ENCODE peak calls at places on chromosomes 1 and 21, in seven cellular contexts. One of them, this sample, is unnamed.

GRCh38 chr1:201946224-201946908 is at the start of gene LMOD1:
- DNase-seq in foreskin fibroblast: peak
- DNase-seq in CD4-positive, CD25-positive, alpha-beta regulatory T cell: no peak
- DNase-seq in OCI-M1: peak
- DNase-seq in progenitor cell of endocrine pancreas: peak
- DNase-seq in activated naive CD4-positive, alpha-beta T cell: no peak
- DNase-seq in lung microvascular endothelial cell: peak
- DNase-seq in this sample: peak

GRCh38 chr1:51237714-51238403 is 1.8 kb downstream of the RNF11 start:
- DNase-seq in progenitor cell of endocrine pancreas: no peak
- DNase-seq in lung microvascular endothelial cell: peak
- DNase-seq in activated naive CD4-positive, alpha-beta T cell: no peak
- DNase-seq in foreskin fibroblast: no peak
- DNase-seq in CD4-positive, CD25-positive, alpha-beta regulatory T cell: no peak
- DNase-seq in OCI-M1: peak
- DNase-seq in this sample: no peak

GRCh38 chr21:45994086-45994661 is 12.6 kb downstream of the COL6A1 start:
- DNase-seq in lung microvascular endothelial cell: no peak
- DNase-seq in CD4-positive, CD25-positive, alpha-beta regulatory T cell: peak
- DNase-seq in OCI-M1: no peak
- DNase-seq in activated naive CD4-positive, alpha-beta T cell: no peak
- DNase-seq in progenitor cell of endocrine pancreas: no peak
- DNase-seq in foreskin fibroblast: no peak
- DNase-seq in this sample: no peak

GRCh38 chr1:44719318-44719717 is 11.7 kb downstream of the RNU5D-1 start:
- DNase-seq in activated naive CD4-positive, alpha-beta T cell: no peak
- DNase-seq in foreskin fibroblast: no peak
- DNase-seq in progenitor cell of endocrine pancreas: no peak
- DNase-seq in OCI-M1: no peak
- DNase-seq in lung microvascular endothelial cell: no peak
- DNase-seq in CD4-positive, CD25-positive, alpha-beta regulatory T cell: no peak
- DNase-seq in this sample: no peak

GRCh38 chr21:42474043-42474831 is 21.8 kb downstream of the RSPH1 start:
- DNase-seq in progenitor cell of endocrine pancreas: no peak
- DNase-seq in OCI-M1: peak
- DNase-seq in CD4-positive, CD25-positive, alpha-beta regulatory T cell: no peak
- DNase-seq in activated naive CD4-positive, alpha-beta T cell: no peak
- DNase-seq in foreskin fibroblast: no peak
- DNase-seq in lung microvascular endothelial cell: peak
- DNase-seq in this sample: no peak

GRCh38 chr1:75233302-75233929 is 99.2 kb downstream of the LHX8 start:
- DNase-seq in CD4-positive, CD25-positive, alpha-beta regulatory T cell: no peak
- DNase-seq in OCI-M1: peak
- DNase-seq in foreskin fibroblast: no peak
- DNase-seq in progenitor cell of endocrine pancreas: no peak
- DNase-seq in lung microvascular endothelial cell: peak
- DNase-seq in activated naive CD4-positive, alpha-beta T cell: no peak
- DNase-seq in this sample: no peak

GRCh38 chr1:165114022-165114888 is 242.3 kb downstream of the LMX1A start:
- DNase-seq in progenitor cell of endocrine pancreas: peak
- DNase-seq in CD4-positive, CD25-positive, alpha-beta regulatory T cell: no peak
- DNase-seq in OCI-M1: peak
- DNase-seq in lung microvascular endothelial cell: peak
- DNase-seq in foreskin fibroblast: peak
- DNase-seq in activated naive CD4-positive, alpha-beta T cell: no peak
- DNase-seq in this sample: no peak

GRCh38 chr1:47714368-47714767 is 276.5 kb downstream of the FOXD2 start:
- DNase-seq in activated naive CD4-positive, alpha-beta T cell: no peak
- DNase-seq in OCI-M1: no peak
- DNase-seq in CD4-positive, CD25-positive, alpha-beta regulatory T cell: no peak
- DNase-seq in progenitor cell of endocrine pancreas: no peak
- DNase-seq in lung microvascular endothelial cell: no peak
- DNase-seq in foreskin fibroblast: no peak
- DNase-seq in this sample: no peak

GRCh38 chr1:19010995-19011696 is 54.7 kb upstream of the IFFO2 start:
- DNase-seq in CD4-positive, CD25-positive, alpha-beta regulatory T cell: no peak
- DNase-seq in foreskin fibroblast: peak
- DNase-seq in activated naive CD4-positive, alpha-beta T cell: peak
- DNase-seq in lung microvascular endothelial cell: peak
- DNase-seq in progenitor cell of endocrine pancreas: no peak
- DNase-seq in OCI-M1: peak
- DNase-seq in this sample: peak

GRCh38 chr1:88890790-88891317 is 513 bp downstream of the GTF2B start:
- DNase-seq in lung microvascular endothelial cell: peak
- DNase-seq in foreskin fibroblast: no peak
- DNase-seq in OCI-M1: peak
- DNase-seq in progenitor cell of endocrine pancreas: peak
- DNase-seq in activated naive CD4-positive, alpha-beta T cell: no peak
- DNase-seq in CD4-positive, CD25-positive, alpha-beta regulatory T cell: peak
- DNase-seq in this sample: no peak

GRCh38 chr21:37005548-37006242 is 807 bp upstream of the RIPPLY3 start:
- DNase-seq in foreskin fibroblast: no peak
- DNase-seq in OCI-M1: no peak
- DNase-seq in lung microvascular endothelial cell: no peak
- DNase-seq in CD4-positive, CD25-positive, alpha-beta regulatory T cell: no peak
- DNase-seq in activated naive CD4-positive, alpha-beta T cell: no peak
- DNase-seq in progenitor cell of endocrine pancreas: no peak
- DNase-seq in this sample: no peak

GRCh38 chr21:37561941-37562919 is 195.7 kb downstream of the DYRK1A start:
- DNase-seq in OCI-M1: peak
- DNase-seq in CD4-positive, CD25-positive, alpha-beta regulatory T cell: no peak
- DNase-seq in progenitor cell of endocrine pancreas: no peak
- DNase-seq in foreskin fibroblast: no peak
- DNase-seq in lung microvascular endothelial cell: no peak
- DNase-seq in activated naive CD4-positive, alpha-beta T cell: no peak
- DNase-seq in this sample: no peak

GRCh38 chr1:30663596-30664091 is 59.7 kb downstream of the MATN1 start:
- DNase-seq in CD4-positive, CD25-positive, alpha-beta regulatory T cell: no peak
- DNase-seq in foreskin fibroblast: no peak
- DNase-seq in lung microvascular endothelial cell: no peak
- DNase-seq in OCI-M1: no peak
- DNase-seq in progenitor cell of endocrine pancreas: no peak
- DNase-seq in activated naive CD4-positive, alpha-beta T cell: no peak
- DNase-seq in this sample: no peak

GRCh38 chr1:221908573-221908972 is 166.7 kb upstream of the DUSP10 start:
- DNase-seq in progenitor cell of endocrine pancreas: no peak
- DNase-seq in CD4-positive, CD25-positive, alpha-beta regulatory T cell: no peak
- DNase-seq in OCI-M1: no peak
- DNase-seq in foreskin fibroblast: no peak
- DNase-seq in activated naive CD4-positive, alpha-beta T cell: no peak
- DNase-seq in lung microvascular endothelial cell: no peak
- DNase-seq in this sample: no peak

GRCh38 chr1:182394055-182394775 is 2.6 kb upstream of the GLUL start:
- DNase-seq in activated naive CD4-positive, alpha-beta T cell: no peak
- DNase-seq in lung microvascular endothelial cell: no peak
- DNase-seq in CD4-positive, CD25-positive, alpha-beta regulatory T cell: no peak
- DNase-seq in OCI-M1: peak
- DNase-seq in foreskin fibroblast: no peak
- DNase-seq in progenitor cell of endocrine pancreas: no peak
- DNase-seq in this sample: no peak

GRCh38 chr1:65108025-65108692 is 39.8 kb upstream of the AK4 start:
- DNase-seq in CD4-positive, CD25-positive, alpha-beta regulatory T cell: no peak
- DNase-seq in activated naive CD4-positive, alpha-beta T cell: no peak
- DNase-seq in progenitor cell of endocrine pancreas: no peak
- DNase-seq in OCI-M1: no peak
- DNase-seq in foreskin fibroblast: no peak
- DNase-seq in lung microvascular endothelial cell: no peak
- DNase-seq in this sample: no peak

GRCh38 chr1:243286409-243287127 is 30.7 kb downstream of the SDCCAG8 start:
- DNase-seq in progenitor cell of endocrine pancreas: no peak
- DNase-seq in foreskin fibroblast: peak
- DNase-seq in CD4-positive, CD25-positive, alpha-beta regulatory T cell: no peak
- DNase-seq in lung microvascular endothelial cell: peak
- DNase-seq in activated naive CD4-positive, alpha-beta T cell: no peak
- DNase-seq in OCI-M1: peak
- DNase-seq in this sample: no peak

GRCh38 chr1:162984699-162985098 is 84.5 kb upstream of the RGS4 start:
- DNase-seq in foreskin fibroblast: peak
- DNase-seq in progenitor cell of endocrine pancreas: no peak
- DNase-seq in activated naive CD4-positive, alpha-beta T cell: no peak
- DNase-seq in OCI-M1: no peak
- DNase-seq in CD4-positive, CD25-positive, alpha-beta regulatory T cell: no peak
- DNase-seq in lung microvascular endothelial cell: peak
- DNase-seq in this sample: peak

GRCh38 chr21:34671891-34672290 is 3.1 kb downstream of the CLIC6 start:
- DNase-seq in progenitor cell of endocrine pancreas: no peak
- DNase-seq in foreskin fibroblast: no peak
- DNase-seq in CD4-positive, CD25-positive, alpha-beta regulatory T cell: no peak
- DNase-seq in activated naive CD4-positive, alpha-beta T cell: no peak
- DNase-seq in OCI-M1: no peak
- DNase-seq in lung microvascular endothelial cell: no peak
- DNase-seq in this sample: no peak

GRCh38 chr1:42964032-42964812 is 5.6 kb upstream of the SLC2A1 start:
- DNase-seq in activated naive CD4-positive, alpha-beta T cell: no peak
- DNase-seq in OCI-M1: peak
- DNase-seq in foreskin fibroblast: no peak
- DNase-seq in CD4-positive, CD25-positive, alpha-beta regulatory T cell: no peak
- DNase-seq in lung microvascular endothelial cell: no peak
- DNase-seq in progenitor cell of endocrine pancreas: no peak
- DNase-seq in this sample: no peak

GRCh38 chr21:43806017-43806710 is 16.8 kb downstream of the RRP1 start:
- DNase-seq in OCI-M1: no peak
- DNase-seq in foreskin fibroblast: no peak
- DNase-seq in activated naive CD4-positive, alpha-beta T cell: no peak
- DNase-seq in progenitor cell of endocrine pancreas: no peak
- DNase-seq in lung microvascular endothelial cell: no peak
- DNase-seq in CD4-positive, CD25-positive, alpha-beta regulatory T cell: no peak
- DNase-seq in this sample: no peak

GRCh38 chr1:201585099-201585498 is 46.2 kb downstream of the NAV1 start:
- DNase-seq in OCI-M1: peak
- DNase-seq in CD4-positive, CD25-positive, alpha-beta regulatory T cell: no peak
- DNase-seq in lung microvascular endothelial cell: no peak
- DNase-seq in foreskin fibroblast: no peak
- DNase-seq in activated naive CD4-positive, alpha-beta T cell: no peak
- DNase-seq in progenitor cell of endocrine pancreas: no peak
- DNase-seq in this sample: no peak

GRCh38 chr1:150213170-150214098 is 22.5 kb downstream of the ANP32E start:
- DNase-seq in lung microvascular endothelial cell: peak
- DNase-seq in CD4-positive, CD25-positive, alpha-beta regulatory T cell: peak
- DNase-seq in progenitor cell of endocrine pancreas: peak
- DNase-seq in OCI-M1: peak
- DNase-seq in foreskin fibroblast: peak
- DNase-seq in activated naive CD4-positive, alpha-beta T cell: peak
- DNase-seq in this sample: peak

GRCh38 chr1:204406621-204407020 is 5.0 kb downstream of the PPP1R15B start:
- DNase-seq in lung microvascular endothelial cell: no peak
- DNase-seq in progenitor cell of endocrine pancreas: no peak
- DNase-seq in CD4-positive, CD25-positive, alpha-beta regulatory T cell: no peak
- DNase-seq in foreskin fibroblast: no peak
- DNase-seq in activated naive CD4-positive, alpha-beta T cell: no peak
- DNase-seq in OCI-M1: no peak
- DNase-seq in this sample: no peak

GRCh38 chr1:199079994-199080393 is 441.2 kb downstream of the PTPRC start:
- DNase-seq in CD4-positive, CD25-positive, alpha-beta regulatory T cell: no peak
- DNase-seq in foreskin fibroblast: no peak
- DNase-seq in activated naive CD4-positive, alpha-beta T cell: no peak
- DNase-seq in progenitor cell of endocrine pancreas: no peak
- DNase-seq in OCI-M1: no peak
- DNase-seq in lung microvascular endothelial cell: no peak
- DNase-seq in this sample: no peak